ENCODE peak calls at places on chromosomes 16 and 17, in five cellular contexts. O, N, L, Y and M are unnamed samples.

GRCh38 chr16:80387308-80387921 is 153.4 kb upstream of the DYNLRB2 start:
- DNase-seq in O (no peak), N (no peak), L (no peak), Y (no peak), M (no peak)

GRCh38 chr17:8141046-8141445 is 11.2 kb downstream of the PER1 start:
- DNase-seq in O (no peak), N (no peak), L (no peak), Y (no peak), M (no peak)

GRCh38 chr16:81181013-81181720 is 57.3 kb upstream of the BCO1 start:
- DNase-seq in O (no peak), N (peak; percentile 49), L (peak; percentile 81), Y (peak; percentile 98), M (peak; percentile 98)

GRCh38 chr16:30342751-30343490 is 12.2 kb downstream of the CD2BP2 start:
- DNase-seq in O (no peak), N (no peak), L (no peak), Y (no peak), M (no peak)

GRCh38 chr17:27667656-27668487 is 36.9 kb downstream of the LGALS9 start:
- DNase-seq in O (no peak), N (no peak), L (no peak), Y (no peak), M (no peak)

GRCh38 chr16:21026846-21027245 is 123.8 kb downstream of the DNAH3 start:
- DNase-seq in O (no peak), N (no peak), L (no peak), Y (no peak), M (no peak)

GRCh38 chr17:33183487-33184026 is 109.5 kb downstream of the ASIC2 start:
- DNase-seq in O (no peak), N (no peak), L (no peak), Y (no peak), M (no peak)

GRCh38 chr16:57612494-57612893 is 15.9 kb upstream of the ADGRG1 start:
- DNase-seq in O (no peak), N (no peak), L (no peak), Y (no peak), M (no peak)

GRCh38 chr17:58308173-58308984 is 20.2 kb downstream of the TSPOAP1 start:
- DNase-seq in O (no peak), N (no peak), L (no peak), Y (peak; percentile 39), M (peak; percentile 18)

GRCh38 chr17:61488878-61489718 is 36.9 kb downstream of the TBX4 start:
- DNase-seq in O (no peak), N (no peak), L (no peak), Y (peak; percentile 90), M (no peak)

GRCh38 chr17:55764610-55765009 is 13.8 kb downstream of the PCTP start:
- DNase-seq in O (no peak), N (no peak), L (no peak), Y (no peak), M (no peak)

GRCh38 chr17:20206591-20206990 is 197.4 kb downstream of the SPECC1 start:
- DNase-seq in O (no peak), N (no peak), L (no peak), Y (no peak), M (no peak)

GRCh38 chr16:58085584-58086251 is 43.5 kb downstream of the CFAP20 start:
- DNase-seq in O (no peak), N (no peak), L (no peak), Y (no peak), M (no peak)

GRCh38 chr17:61495161-61495857 is 43.1 kb downstream of the TBX4 start:
- DNase-seq in O (no peak), N (no peak), L (no peak), Y (no peak), M (no peak)

GRCh38 chr17:39223907-39224777 is 1.6 kb downstream of the STAC2 start:
- DNase-seq in O (no peak), N (no peak), L (no peak), Y (no peak), M (no peak)

GRCh38 chr17:75806822-75807500 is 22.4 kb downstream of the UNK start:
- DNase-seq in O (no peak), N (no peak), L (no peak), Y (no peak), M (no peak)

GRCh38 chr16:21239646-21240045 is 6.1 kb downstream of the ANKS4B start:
- DNase-seq in O (no peak), N (no peak), L (no peak), Y (no peak), M (no peak)

GRCh38 chr16:22008215-22009142 is 568 bp downstream of the MOSMO start:
- DNase-seq in O (no peak), N (no peak), L (no peak), Y (no peak), M (no peak)

GRCh38 chr16:73037845-73038570 is 9.9 kb downstream of the ZFHX3 start:
- DNase-seq in O (no peak), N (no peak), L (no peak), Y (peak; percentile 95), M (no peak)

GRCh38 chr17:31274252-31274651 is 22.8 kb downstream of the OMG start:
- DNase-seq in O (no peak), N (no peak), L (no peak), Y (peak; percentile 39), M (no peak)

GRCh38 chr17:76569607-76570279 is 15.9 kb downstream of the ST6GALNAC2 start:
- DNase-seq in O (no peak), N (no peak), L (no peak), Y (peak; percentile 92), M (no peak)

GRCh38 chr17:7775058-7775457 is 57.5 kb downstream of the DNAH2 start:
- DNase-seq in O (no peak), N (no peak), L (no peak), Y (no peak), M (no peak)

GRCh38 chr17:80786887-80787286 is 204.8 kb upstream of the CHMP6 start:
- DNase-seq in O (no peak), N (no peak), L (no peak), Y (no peak), M (no peak)

GRCh38 chr17:80790021-80790765 is 201.4 kb upstream of the CHMP6 start:
- DNase-seq in O (peak; percentile 63), N (no peak), L (no peak), Y (no peak), M (no peak)

GRCh38 chr17:80790981-80791742 is 200.5 kb upstream of the CHMP6 start:
- DNase-seq in O (no peak), N (no peak), L (no peak), Y (peak; percentile 23), M (no peak)

GRCh38 chr17:80791758-80792284 is 199.8 kb upstream of the CHMP6 start:
- DNase-seq in O (no peak), N (no peak), L (no peak), Y (peak; percentile 85), M (no peak)

GRCh38 chr17:80789356-80789902 is 202.2 kb upstream of the CHMP6 start:
- DNase-seq in O (peak; percentile 64), N (no peak), L (no peak), Y (no peak), M (no peak)
- TF ChIP-seq SUZ12 in O (no peak), N (no peak), L (no peak), Y (no peak), M (no peak)

GRCh38 chr16:85090166-85090565 is 22.1 kb downstream of the CIBAR2 start:
- DNase-seq in O (no peak), N (no peak), L (no peak), Y (no peak), M (no peak)

GRCh38 chr16:85088570-85089214 is 23.6 kb downstream of the CIBAR2 start:
- DNase-seq in O (no peak), N (no peak), L (no peak), Y (no peak), M (no peak)

GRCh38 chr16:85090873-85091521 is 21.3 kb downstream of the CIBAR2 start:
- DNase-seq in O (no peak), N (no peak), L (no peak), Y (no peak), M (no peak)

GRCh38 chr16:85087899-85088569 is 24.2 kb downstream of the CIBAR2 start:
- DNase-seq in O (no peak), N (no peak), L (no peak), Y (no peak), M (no peak)

DNA sequence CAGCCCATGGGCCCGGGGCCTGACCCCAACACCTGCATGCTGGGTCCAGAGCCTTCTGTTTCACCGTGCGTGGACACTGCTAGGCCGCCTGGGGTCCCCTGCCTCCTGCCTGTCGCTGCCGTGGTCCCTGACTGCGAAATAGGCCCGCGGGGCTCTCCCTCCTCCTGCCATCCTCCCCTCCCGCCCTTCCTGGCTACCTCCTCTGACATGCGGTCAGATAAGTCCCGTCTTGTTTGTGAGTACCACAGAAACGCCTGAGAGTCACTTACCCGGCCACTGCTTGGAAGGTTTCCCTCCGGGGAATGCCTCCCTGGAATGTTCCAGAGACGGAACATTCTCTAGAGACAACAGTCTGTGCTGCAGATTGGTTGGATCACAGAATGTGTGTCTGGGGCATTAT is 22.8 kb downstream of the CIBAR2 start:
- DNase-seq in O (no peak), N (no peak), L (no peak), Y (no peak), M (no peak)
- TF ChIP-seq SUZ12 in O (no peak), N (no peak), L (no peak), Y (no peak), M (no peak)

GRCh38 chr16:89828870-89829629 is 775 bp downstream of the SPIRE2 start:
- DNase-seq in O (no peak), N (no peak), L (no peak), Y (no peak), M (no peak)
- TF ChIP-seq SUZ12 in O (no peak), N (no peak), L (no peak), Y (no peak), M (no peak)

GRCh38 chr17:79811036-79811887 is 14.4 kb upstream of the CBX8 start:
- DNase-seq in O (no peak), N (peak; percentile 61), L (no peak), Y (peak; percentile 64), M (no peak)
- TF ChIP-seq SUZ12 in O (no peak), N (no peak), L (no peak), Y (no peak), M (peak; percentile 82)

GRCh38 chr16:51500306-51500705 is 349.2 kb upstream of the SALL1 start:
- DNase-seq in O (no peak), N (no peak), L (no peak), Y (no peak), M (no peak)
- TF ChIP-seq SUZ12 in O (no peak), N (no peak), L (no peak), Y (no peak), M (no peak)